ENCODE peak calls at places on chromosomes 6 and 20, in ten cellular contexts. O is ovary, K is SK-N-SH, Q is heart left ventricle, L is IMR-90, M is K562, A is heart right ventricle, D is neural progenitor cell, X is transverse colon, Y is A549. R is an unnamed sample.

GRCh38 chr6:137542713-137543112 is 48.5 kb upstream of the OLIG3 start:
- DNase-seq in O (no peak), K (no peak), Q (no peak), L (no peak), M (no peak), A (no peak), D (no peak), X (no peak), Y (no peak), R (no peak)

GRCh38 chr6:91436448-91436847 is 849.6 kb upstream of the MAP3K7 start:
- DNase-seq in O (no peak), K (no peak), Q (no peak), L (no peak), M (no peak), A (no peak), D (no peak), X (no peak), Y (no peak), R (no peak)

GRCh38 chr6:169963581-169964297 is 212.3 kb downstream of the ERMARD start:
- DNase-seq in O (no peak), K (peak; percentile 6), Q (no peak), L (no peak), M (no peak), A (peak; percentile 3), D (no peak), X (no peak), Y (no peak), R (no peak)

GRCh38 chr6:19231878-19232519 is 605.2 kb upstream of the ID4 start:
- DNase-seq in O (no peak), K (no peak), Q (no peak), L (no peak), M (no peak), A (no peak), D (no peak), X (no peak), Y (no peak), R (no peak)

GRCh38 chr6:150537893-150538292 is 61.8 kb upstream of the PLEKHG1 start:
- DNase-seq in O (no peak), K (no peak), Q (peak; percentile 56), L (no peak), M (no peak), A (no peak), D (no peak), X (no peak), Y (no peak), R (no peak)

GRCh38 chr6:158284340-158285210 is 27.7 kb upstream of the TULP4 start:
- DNase-seq in O (no peak), K (no peak), Q (no peak), L (peak; percentile 98), M (no peak), A (no peak), D (peak; percentile 54), X (no peak), Y (peak; percentile 90), R (no peak)

GRCh38 chr20:23643665-23644064 is 5.9 kb upstream of the CST3 start:
- DNase-seq in O (no peak), K (no peak), Q (no peak), L (no peak), M (no peak), A (no peak), D (no peak), X (no peak), Y (no peak), R (no peak)

GRCh38 chr20:41174782-41175181 is 37.4 kb downstream of the PLCG1 start:
- DNase-seq in O (peak; percentile 18), K (no peak), Q (peak; percentile 59), L (peak; percentile 34), M (no peak), A (peak; percentile 46), D (peak; percentile 34), X (peak; percentile 7), Y (no peak), R (no peak)

GRCh38 chr20:16158090-16158975 is 414.9 kb downstream of the KIF16B start:
- DNase-seq in O (no peak), K (no peak), Q (no peak), L (no peak), M (no peak), A (no peak), D (peak; percentile 6), X (no peak), Y (no peak), R (no peak)

GRCh38 chr20:62993856-62994494 is 12.8 kb downstream of the BHLHE23 start:
- DNase-seq in O (no peak), K (no peak), Q (no peak), L (no peak), M (no peak), A (no peak), D (no peak), X (no peak), Y (no peak), R (no peak)

GRCh38 chr6:134347916-134348805 is 30.2 kb upstream of the SGK1 start:
- DNase-seq in O (peak; percentile 42), K (no peak), Q (peak; percentile 25), L (peak; percentile 96), M (no peak), A (no peak), D (no peak), X (no peak), Y (no peak), R (no peak)

GRCh38 chr6:166629628-166630027 is 2.6 kb upstream of the RPS6KA2 start:
- DNase-seq in O (no peak), K (no peak), Q (no peak), L (peak; percentile 89), M (no peak), A (no peak), D (no peak), X (no peak), Y (no peak), R (no peak)

GRCh38 chr20:34875657-34876160 is 703 bp upstream of the ACSS2 start:
- DNase-seq in O (no peak), K (no peak), Q (no peak), L (no peak), M (no peak), A (no peak), D (no peak), X (no peak), Y (no peak), R (no peak)

GRCh38 chr6:168278904-168279303 is 40.7 kb downstream of the DACT2 start:
- DNase-seq in O (no peak), K (no peak), Q (no peak), L (no peak), M (no peak), A (no peak), D (no peak), X (peak; percentile 28), Y (no peak), R (no peak)
- H3K9me3 ChIP-seq in O (no peaks in the 10 kb centered on the region), K (no peaks in the 10 kb centered on the region), Q (no peaks in the 10 kb centered on the region), L (peaks cover 70% of the 10 kb centered on the region), M (no peaks in the 10 kb centered on the region), A (no peaks in the 10 kb centered on the region), D (no peaks in the 10 kb centered on the region), X (no peaks in the 10 kb centered on the region), Y (no peaks in the 10 kb centered on the region), R (no peaks in the 10 kb centered on the region)

DNA sequence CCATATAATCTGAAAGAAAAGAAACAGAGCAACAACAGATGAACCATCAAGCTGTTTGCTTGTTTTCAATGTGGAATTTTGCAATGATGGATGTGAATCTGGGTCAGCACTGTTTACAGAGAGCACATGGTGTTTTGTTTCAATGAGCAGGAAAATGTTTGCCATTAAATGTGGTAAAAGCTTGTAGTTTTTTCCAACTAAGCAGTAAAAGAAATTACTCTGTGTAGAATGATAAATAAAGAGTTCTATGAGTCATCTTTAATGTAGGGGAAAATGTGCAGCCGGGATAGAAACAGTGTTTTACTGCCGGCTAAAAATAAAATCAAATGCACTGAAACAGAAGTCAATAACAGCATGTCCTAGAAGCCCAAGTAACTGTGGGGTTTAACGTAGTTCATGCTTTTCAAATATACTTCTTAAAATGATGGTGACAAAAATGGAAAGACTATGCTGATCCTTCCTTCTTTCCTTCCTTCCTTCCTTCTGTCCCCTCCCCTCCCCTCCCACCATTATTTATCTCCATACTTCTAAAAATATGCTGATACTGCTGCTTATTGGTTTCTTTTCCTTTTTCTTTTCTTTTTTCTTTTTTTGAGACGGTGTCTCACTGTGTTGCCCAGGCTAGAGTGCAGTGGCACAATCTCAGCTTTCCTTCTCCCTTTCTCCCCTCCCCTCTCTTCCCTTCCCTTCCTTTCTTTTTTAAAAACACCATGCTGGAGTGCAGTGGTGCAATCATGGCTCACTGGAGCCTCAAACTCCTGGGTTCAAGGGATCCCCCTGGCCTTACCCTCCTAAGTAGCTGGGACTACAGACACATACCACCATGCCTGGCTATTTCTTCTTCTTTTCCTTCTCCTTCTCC is 6.3 kb upstream of the NAA20 start:
- DNase-seq in O (no peak), K (no peak), Q (no peak), L (peak; percentile 81), M (no peak), A (no peak), D (no peak), X (no peak), Y (peak; percentile 46), R (peak; percentile 29)
- H3K4me3 ChIP-seq in O (no peak overlapping the region), K (no peak overlapping the region), Q (no peak overlapping the region), L (no peak overlapping the region), M (no peak overlapping the region), A (no peak overlapping the region), D (no peak overlapping the region), X (no peak overlapping the region), Y (peak overlapping the region; percentile 2), R (no peak overlapping the region)

DNA sequence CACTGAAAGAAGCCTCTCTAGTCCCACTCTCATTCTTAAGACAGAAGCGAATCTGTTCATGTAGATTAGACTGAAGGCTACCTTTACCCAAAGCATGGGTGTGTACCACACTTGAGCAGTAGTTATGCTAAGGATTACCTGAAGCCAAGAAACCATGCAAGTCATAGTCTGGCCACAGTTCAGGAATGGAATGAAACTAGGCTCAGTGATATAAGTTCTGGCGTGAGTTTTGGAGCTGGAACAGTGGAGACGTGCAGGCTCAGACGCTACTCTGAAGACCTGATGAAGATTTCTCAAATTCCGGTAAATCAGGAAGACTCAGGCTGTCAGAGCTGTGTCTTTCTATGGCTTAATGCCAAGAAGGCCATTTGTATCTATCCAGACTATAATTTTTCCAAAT is 219.9 kb downstream of the HDGFL1 start:
- DNase-seq in O (no peak), K (no peak), Q (no peak), L (no peak), M (no peak), A (no peak), D (no peak), X (no peak), Y (no peak), R (no peak)
- H3K9me3 ChIP-seq in O (no peaks in the 10 kb centered on the region), K (no peaks in the 10 kb centered on the region), Q (peaks cover 12% of the 10 kb centered on the region), L (no peaks in the 10 kb centered on the region), M (peaks cover 3% of the 10 kb centered on the region), A (no peaks in the 10 kb centered on the region), D (peaks cover 4% of the 10 kb centered on the region), X (no peaks in the 10 kb centered on the region), Y (peaks cover 3% of the 10 kb centered on the region), R (peaks cover 5% of the 10 kb centered on the region)

DNA sequence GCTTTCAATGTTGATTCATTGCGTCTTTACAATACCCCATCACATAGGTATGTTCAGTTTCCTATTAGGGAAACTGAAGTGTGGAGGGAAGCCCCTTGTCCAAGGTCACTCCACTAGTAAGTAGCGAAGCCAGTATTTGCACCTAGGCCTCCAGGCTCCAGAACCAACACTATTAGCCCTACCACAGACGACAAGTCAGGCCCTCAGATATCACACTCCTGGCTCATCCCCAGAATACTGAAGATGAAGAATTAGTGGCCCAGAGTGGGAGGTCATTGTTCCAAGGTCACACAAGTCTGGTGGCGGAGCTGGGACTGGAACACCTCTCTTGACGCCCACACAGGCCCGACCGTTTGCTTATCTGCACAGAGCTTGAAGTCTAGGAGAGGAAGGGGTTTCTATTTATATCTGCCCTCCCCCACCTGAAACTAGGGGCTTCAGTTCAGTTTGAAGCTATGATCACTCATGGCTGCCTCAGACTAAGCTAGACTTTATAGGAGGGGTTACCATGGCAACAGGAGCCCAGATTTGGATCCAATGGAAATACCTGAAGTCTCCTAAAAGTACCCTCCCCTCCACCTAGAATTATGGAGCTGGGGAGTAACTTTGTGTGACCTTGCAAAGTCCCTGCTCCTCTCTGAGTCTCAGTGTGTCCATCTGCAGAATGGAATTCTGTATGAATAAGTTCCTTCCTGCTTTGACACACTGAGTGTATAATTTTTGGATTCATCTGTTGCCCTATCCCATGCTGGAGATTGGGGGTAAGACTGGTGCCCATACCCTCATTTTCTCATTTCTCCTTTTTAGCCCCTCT is 2.2 kb downstream of the SNTA1 start:
- DNase-seq in O (no peak), K (no peak), Q (peak; percentile 47), L (no peak), M (peak; percentile 48), A (peak; percentile 28), D (peak; percentile 61), X (no peak), Y (no peak), R (no peak)
- H3K4me3 ChIP-seq in O (no peak overlapping the region), K (no peak overlapping the region), Q (peak overlapping the region; percentile 61), L (no peak overlapping the region), M (no peak overlapping the region), A (peak overlapping the region; percentile 69), D (no peak overlapping the region), X (no peak overlapping the region), Y (no peak overlapping the region), R (no peak overlapping the region)